ENCODE peak calls at places on chromosome 17, in five cellular contexts. One of them, this sample, is unnamed. For H4K20me1, the result is how much of the 10 kb centered on the place peaks cover.

GRCh38 chr17:48738424-48738802 is 9.9 kb upstream of the HOXB13 start:
- DNase-seq in H1: no peak
- DNase-seq in HepG2: no peak
- DNase-seq in K562: no peak
- DNase-seq in GM12878: no peak
- DNase-seq in this sample: no peak

GRCh38 chr17:42670199-42670924 is 6.4 kb downstream of the PLEKHH3 start:
- DNase-seq in H1: peak
- DNase-seq in HepG2: no peak
- DNase-seq in K562: no peak
- DNase-seq in GM12878: no peak
- DNase-seq in this sample: peak

GRCh38 chr17:43170766-43171681 is at the start of gene NBR1:
- DNase-seq in GM12878: peak
- DNase-seq in K562: peak
- DNase-seq in HepG2: peak
- DNase-seq in H1: peak
- DNase-seq in this sample: peak

GRCh38 chr17:56781944-56782737 is 51.6 kb downstream of the C17orf67 start:
- DNase-seq in GM12878: no peak
- DNase-seq in K562: no peak
- DNase-seq in HepG2: no peak
- DNase-seq in H1: no peak
- DNase-seq in this sample: no peak

GRCh38 chr17:72305472-72305871 is 184.7 kb downstream of the SOX9 start:
- DNase-seq in H1: no peak
- DNase-seq in GM12878: no peak
- DNase-seq in K562: no peak
- DNase-seq in HepG2: no peak
- DNase-seq in this sample: no peak

GRCh38 chr17:80229011-80229410 is 8.8 kb downstream of the SLC26A11 start:
- DNase-seq in HepG2: no peak
- DNase-seq in GM12878: no peak
- DNase-seq in H1: no peak
- DNase-seq in K562: no peak
- DNase-seq in this sample: no peak

GRCh38 chr17:1374426-1375177 is 25.4 kb downstream of the YWHAE start:
- DNase-seq in GM12878: no peak
- DNase-seq in HepG2: no peak
- DNase-seq in K562: no peak
- DNase-seq in H1: no peak
- DNase-seq in this sample: no peak

GRCh38 chr17:10304758-10305300 is 68.0 kb downstream of the MYH13 start:
- DNase-seq in GM12878: no peak
- DNase-seq in HepG2: no peak
- DNase-seq in H1: no peak
- DNase-seq in K562: no peak
- DNase-seq in this sample: no peak

GRCh38 chr17:4420692-4421131 is 13.0 kb upstream of the SPNS3 start:
- DNase-seq in K562: peak
- DNase-seq in HepG2: peak
- DNase-seq in GM12878: peak
- DNase-seq in H1: peak
- DNase-seq in this sample: peak

GRCh38 chr17:75238684-75239191 is 22.7 kb downstream of the GGA3 start:
- DNase-seq in H1: peak
- DNase-seq in HepG2: peak
- DNase-seq in GM12878: no peak
- DNase-seq in K562: peak
- DNase-seq in this sample: peak

GRCh38 chr17:17414316-17414937 is 62.4 kb upstream of the MED9 start:
- DNase-seq in K562: no peak
- DNase-seq in GM12878: no peak
- DNase-seq in HepG2: no peak
- DNase-seq in H1: no peak
- DNase-seq in this sample: no peak

GRCh38 chr17:74369221-74369620 is 1.9 kb downstream of the GPR142 start:
- DNase-seq in HepG2: no peak
- DNase-seq in GM12878: no peak
- DNase-seq in H1: no peak
- DNase-seq in K562: no peak
- DNase-seq in this sample: peak

GRCh38 chr17:50893183-50893993 is 27.2 kb upstream of the TOB1 start:
- DNase-seq in K562: peak
- DNase-seq in HepG2: peak
- DNase-seq in H1: no peak
- DNase-seq in GM12878: no peak
- DNase-seq in this sample: no peak

GRCh38 chr17:48835971-48836370 is 5.1 kb downstream of the CALCOCO2 start:
- DNase-seq in K562: no peak
- DNase-seq in HepG2: no peak
- DNase-seq in H1: no peak
- DNase-seq in GM12878: no peak
- DNase-seq in this sample: no peak

GRCh38 chr17:17398188-17398927 is 78.4 kb upstream of the MED9 start:
- DNase-seq in H1: no peak
- DNase-seq in K562: no peak
- DNase-seq in HepG2: no peak
- DNase-seq in GM12878: no peak
- DNase-seq in this sample: no peak

GRCh38 chr17:50916708-50917417 is 50.7 kb upstream of the TOB1 start:
- DNase-seq in GM12878: no peak
- DNase-seq in H1: no peak
- DNase-seq in K562: no peak
- DNase-seq in HepG2: no peak
- DNase-seq in this sample: no peak

GRCh38 chr17:14793237-14793636 is 471.9 kb downstream of the PMP22 start:
- DNase-seq in K562: no peak
- DNase-seq in HepG2: no peak
- DNase-seq in H1: no peak
- DNase-seq in GM12878: no peak
- DNase-seq in this sample: no peak

GRCh38 chr17:4583796-4584124 is 569 bp upstream of the SMTNL2 start:
- DNase-seq in GM12878: no peak
- DNase-seq in HepG2: no peak
- DNase-seq in H1: peak
- DNase-seq in K562: peak
- DNase-seq in this sample: peak

GRCh38 chr17:18217412-18218015 is 7.9 kb upstream of the LLGL1 start:
- DNase-seq in GM12878: peak
- DNase-seq in K562: peak
- DNase-seq in HepG2: peak
- DNase-seq in H1: peak
- DNase-seq in this sample: peak

GRCh38 chr17:39002991-39003715 is 36.0 kb upstream of the FBXO47 start:
- DNase-seq in K562: peak
- DNase-seq in H1: no peak
- DNase-seq in HepG2: no peak
- DNase-seq in GM12878: no peak
- DNase-seq in this sample: no peak

GRCh38 chr17:36665417-36665816 is 64.0 kb downstream of the MRM1 start:
- DNase-seq in HepG2: no peak
- DNase-seq in GM12878: no peak
- DNase-seq in H1: no peak
- DNase-seq in K562: no peak
- DNase-seq in this sample: no peak

GRCh38 chr17:57895382-57896060 is 45.7 kb upstream of the MRPS23 start:
- DNase-seq in K562: no peak
- DNase-seq in HepG2: no peak
- DNase-seq in GM12878: no peak
- DNase-seq in H1: no peak
- DNase-seq in this sample: no peak

GRCh38 chr17:72489273-72489641 is 368.4 kb downstream of the SOX9 start:
- DNase-seq in H1: no peak
- DNase-seq in GM12878: no peak
- DNase-seq in HepG2: peak
- DNase-seq in K562: no peak
- DNase-seq in this sample: no peak

GRCh38 chr17:55053855-55054254 is 85.3 kb downstream of the STXBP4 start:
- DNase-seq in H1: no peak
- DNase-seq in GM12878: no peak
- DNase-seq in K562: no peak
- DNase-seq in HepG2: no peak
- DNase-seq in this sample: peak

GRCh38 chr17:21004016-21004930 is 38.5 kb downstream of the USP22 start:
- DNase-seq in HepG2: no peak
- DNase-seq in GM12878: no peak
- DNase-seq in K562: no peak
- DNase-seq in H1: no peak
- DNase-seq in this sample: no peak

GRCh38 chr17:43560461-43561427 is 14.6 kb upstream of the ETV4 start:
- DNase-seq in HepG2: no peak
- DNase-seq in K562: no peak
- DNase-seq in H1: no peak
- DNase-seq in GM12878: no peak
- DNase-seq in this sample: no peak

GRCh38 chr17:41176744-41177387 is 1.2 kb downstream of the KRTAP4-2 start:
- DNase-seq in K562: no peak
- DNase-seq in GM12878: no peak
- DNase-seq in HepG2: no peak
- DNase-seq in H1: no peak
- DNase-seq in this sample: no peak

GRCh38 chr17:37818689-37819088 is 73.8 kb upstream of the HNF1B start:
- DNase-seq in HepG2: no peak
- DNase-seq in GM12878: no peak
- DNase-seq in K562: no peak
- DNase-seq in H1: no peak
- DNase-seq in this sample: no peak

GRCh38 chr17:46000292-46000691 is 1.2 kb downstream of the STH start:
- DNase-seq in HepG2: no peak
- DNase-seq in H1: no peak
- DNase-seq in GM12878: no peak
- DNase-seq in K562: no peak
- DNase-seq in this sample: no peak

GRCh38 chr17:79287743-79288142 is 213.1 kb downstream of the ENGASE start:
- DNase-seq in K562: no peak
- DNase-seq in HepG2: no peak
- DNase-seq in H1: no peak
- DNase-seq in GM12878: no peak
- DNase-seq in this sample: no peak

GRCh38 chr17:43363926-43364285 is 34.9 kb upstream of the ARL4D start:
- DNase-seq in H1: no peak
- DNase-seq in GM12878: no peak
- DNase-seq in HepG2: no peak
- DNase-seq in K562: no peak
- DNase-seq in this sample: no peak

GRCh38 chr17:49022391-49022941 is 25.3 kb downstream of the IGF2BP1 start:
- DNase-seq in H1: peak
- DNase-seq in GM12878: no peak
- DNase-seq in HepG2: peak
- DNase-seq in K562: no peak
- DNase-seq in this sample: peak

GRCh38 chr17:33667052-33667509 is 374.0 kb upstream of the ASIC2 start:
- DNase-seq in HepG2: no peak
- DNase-seq in K562: no peak
- DNase-seq in H1: no peak
- DNase-seq in GM12878: peak
- DNase-seq in this sample: no peak

GRCh38 chr17:58232707-58233156 is 5.7 kb upstream of the LPO start:
- DNase-seq in HepG2: no peak
- DNase-seq in H1: no peak
- DNase-seq in K562: peak
- DNase-seq in GM12878: peak
- DNase-seq in this sample: peak

GRCh38 chr17:7606280-7606679 is 8.4 kb downstream of the FXR2 start:
- DNase-seq in GM12878: no peak
- DNase-seq in H1: no peak
- DNase-seq in K562: no peak
- DNase-seq in HepG2: no peak
- DNase-seq in this sample: no peak
- H4K20me1 ChIP-seq in GM12878: under half
- H4K20me1 ChIP-seq in H1: under half
- H4K20me1 ChIP-seq in K562: under half
- H4K20me1 ChIP-seq in HepG2: under half
- H4K20me1 ChIP-seq in this sample: under half

GRCh38 chr17:9220466-9221230 is 199.3 kb downstream of the NTN1 start:
- DNase-seq in HepG2: no peak
- DNase-seq in GM12878: no peak
- DNase-seq in K562: no peak
- DNase-seq in H1: no peak
- DNase-seq in this sample: no peak
- TF ChIP-seq CREB1 in HepG2: no peak
- TF ChIP-seq CREB1 in GM12878: no peak
- TF ChIP-seq CREB1 in K562: no peak
- TF ChIP-seq CREB1 in H1: no peak
- TF ChIP-seq CREB1 in this sample: no peak

DNA sequence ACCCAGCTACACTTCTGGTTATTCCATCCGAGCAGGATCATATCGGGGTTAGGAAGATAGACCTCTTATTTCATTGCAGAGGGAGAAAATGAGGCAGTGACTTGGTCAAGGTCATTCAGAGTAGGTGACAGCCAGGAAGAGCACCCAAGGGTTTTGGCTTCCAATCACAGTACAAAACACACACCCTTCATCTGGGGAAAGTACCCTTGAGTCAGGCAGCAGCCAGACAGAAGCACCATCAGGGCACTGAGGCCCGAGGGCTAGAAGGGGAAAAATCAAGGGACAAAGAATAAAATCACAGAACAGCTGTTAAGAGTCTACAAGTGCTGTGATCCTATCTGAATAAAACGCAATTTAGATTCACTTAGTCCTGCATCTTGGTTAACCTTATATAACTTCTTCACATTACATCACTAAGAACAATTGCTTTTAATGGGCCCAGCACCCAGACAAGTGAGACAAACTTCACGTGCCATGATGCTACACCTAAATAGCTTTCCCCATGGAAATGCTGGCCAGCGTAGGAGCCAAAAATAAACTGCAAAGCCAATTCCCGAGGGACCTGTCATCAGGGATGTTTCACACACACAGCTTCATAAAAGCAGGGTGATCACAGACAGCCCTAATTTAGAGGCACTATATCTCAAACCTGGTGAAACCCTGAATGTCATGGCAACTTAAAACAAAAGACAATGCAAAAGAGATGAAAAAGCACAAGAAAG is 4.9 kb downstream of the UBE2O start:
- DNase-seq in GM12878: no peak
- DNase-seq in H1: no peak
- DNase-seq in K562: no peak
- DNase-seq in HepG2: no peak
- DNase-seq in this sample: no peak
- H4K20me1 ChIP-seq in GM12878: under half
- H4K20me1 ChIP-seq in H1: under half
- H4K20me1 ChIP-seq in K562: under half
- H4K20me1 ChIP-seq in HepG2: half or more
- H4K20me1 ChIP-seq in this sample: under half

GRCh38 chr17:22310717-22311686 is 618.7 kb downstream of the KCNJ18 start:
- DNase-seq in HepG2: peak
- DNase-seq in GM12878: no peak
- DNase-seq in H1: no peak
- DNase-seq in K562: peak
- DNase-seq in this sample: peak
- TF ChIP-seq CREB1 in HepG2: no peak
- TF ChIP-seq CREB1 in GM12878: no peak
- TF ChIP-seq CREB1 in H1: no peak
- TF ChIP-seq CREB1 in K562: no peak
- TF ChIP-seq CREB1 in this sample: no peak

GRCh38 chr17:65374966-65375365 is 186.5 kb downstream of the AXIN2 start:
- DNase-seq in H1: no peak
- DNase-seq in K562: no peak
- DNase-seq in HepG2: no peak
- DNase-seq in GM12878: no peak
- DNase-seq in this sample: no peak
- H4K20me1 ChIP-seq in H1: under half
- H4K20me1 ChIP-seq in K562: under half
- H4K20me1 ChIP-seq in HepG2: under half
- H4K20me1 ChIP-seq in GM12878: under half
- H4K20me1 ChIP-seq in this sample: under half